ENCODE peak calls at places on chromosomes 4 and X, in eight cellular contexts. O, W, N, A, F, Q, G and H are unnamed samples.

GRCh38 chrX:52867610-52868348 is at the start of gene XAGE3:
- DNase-seq in O (no peak), W (no peak), N (no peak), A (no peak), F (no peak), Q (no peak), G (no peak), H (no peak)

GRCh38 chrX:55312655-55313054 is 47.9 kb upstream of the PAGE3 start:
- DNase-seq in O (no peak), W (no peak), N (no peak), A (no peak), F (no peak), Q (peak), G (no peak), H (no peak)

GRCh38 chr4:140152015-140152703 is 1.8 kb downstream of the MAML3 start:
- DNase-seq in O (peak), W (peak), N (peak), A (peak), F (peak), Q (no peak), G (peak), H (peak)

GRCh38 chr4:138310498-138310897 is 68.3 kb upstream of the SLC7A11 start:
- DNase-seq in O (no peak), W (no peak), N (no peak), A (no peak), F (no peak), Q (no peak), G (no peak), H (no peak)

GRCh38 chr4:2318476-2318875 is 56.6 kb upstream of the MXD4 start:
- DNase-seq in O (no peak), W (no peak), N (no peak), A (no peak), F (no peak), Q (no peak), G (no peak), H (no peak)

GRCh38 chrX:119236599-119237525 is 777 bp downstream of the PGRMC1 start:
- DNase-seq in O (no peak), W (no peak), N (peak), A (peak), F (peak), Q (peak), G (peak), H (peak)

GRCh38 chrX:12891915-12892506 is 14.4 kb upstream of the TLR8 start:
- DNase-seq in O (no peak), W (no peak), N (no peak), A (no peak), F (no peak), Q (no peak), G (no peak), H (no peak)

GRCh38 chrX:71604141-71604540 is 14.2 kb downstream of the CXCR3 start:
- DNase-seq in O (no peak), W (no peak), N (no peak), A (no peak), F (peak), Q (no peak), G (no peak), H (no peak)

GRCh38 chr4:154595807-154596206 is 5.3 kb upstream of the FGA start:
- DNase-seq in O (no peak), W (no peak), N (no peak), A (no peak), F (no peak), Q (no peak), G (no peak), H (no peak)

GRCh38 chrX:74195120-74195519 is 108.9 kb upstream of the ZCCHC13 start:
- DNase-seq in O (no peak), W (no peak), N (no peak), A (no peak), F (no peak), Q (no peak), G (no peak), H (no peak)

GRCh38 chrX:40780123-40780522 is 44.8 kb upstream of the MED14 start:
- DNase-seq in O (no peak), W (no peak), N (no peak), A (no peak), F (no peak), Q (no peak), G (no peak), H (no peak)

GRCh38 chr4:170687751-170688150 is 598.0 kb upstream of the AADAT start:
- DNase-seq in O (no peak), W (no peak), N (no peak), A (no peak), F (no peak), Q (peak), G (no peak), H (no peak)

GRCh38 chr4:183200453-183200852 is 101.4 kb downstream of the WWC2 start:
- DNase-seq in O (no peak), W (no peak), N (no peak), A (no peak), F (no peak), Q (peak), G (no peak), H (no peak)

GRCh38 chr4:38692421-38692820 is 28.4 kb downstream of the KLF3 start:
- DNase-seq in O (no peak), W (no peak), N (no peak), A (no peak), F (no peak), Q (no peak), G (no peak), H (no peak)

GRCh38 chr4:137608085-137608484 is 75.8 kb upstream of the PCDH18 start:
- DNase-seq in O (no peak), W (no peak), N (no peak), A (no peak), F (peak), Q (no peak), G (no peak), H (peak)

GRCh38 chrX:107102980-107103379 is 15.6 kb downstream of the RBM41 start:
- DNase-seq in O (no peak), W (no peak), N (no peak), A (no peak), F (peak), Q (peak), G (no peak), H (no peak)

GRCh38 chrX:72475338-72475737 is 97.3 kb downstream of the HDAC8 start:
- DNase-seq in O (no peak), W (no peak), N (no peak), A (no peak), F (peak), Q (no peak), G (no peak), H (no peak)

GRCh38 chrX:38112566-38112965 is 106.2 kb downstream of the SYTL5 start:
- DNase-seq in O (no peak), W (no peak), N (no peak), A (no peak), F (no peak), Q (no peak), G (no peak), H (peak)

GRCh38 chr4:79241846-79242245 is 84.0 kb downstream of the NAA11 start:
- DNase-seq in O (no peak), W (no peak), N (no peak), A (no peak), F (peak), Q (peak), G (no peak), H (no peak)

GRCh38 chr4:7513731-7514130 is 79.0 kb upstream of the PSAPL1 start:
- DNase-seq in O (no peak), W (no peak), N (no peak), A (no peak), F (no peak), Q (no peak), G (no peak), H (no peak)

GRCh38 chr4:155604718-155605601 is 61.7 kb upstream of the GUCY1A1 start:
- DNase-seq in O (no peak), W (no peak), N (no peak), A (no peak), F (no peak), Q (no peak), G (no peak), H (peak)

GRCh38 chr4:150310159-150310895 is 232.1 kb downstream of the DCLK2 start:
- DNase-seq in O (no peak), W (no peak), N (no peak), A (no peak), F (no peak), Q (no peak), G (no peak), H (peak)

GRCh38 chr4:90757529-90757928 is 630.3 kb downstream of the CCSER1 start:
- DNase-seq in O (no peak), W (no peak), N (no peak), A (no peak), F (no peak), Q (no peak), G (no peak), H (no peak)

GRCh38 chr4:139907001-139907809 is 241.6 kb downstream of the MGST2 start:
- DNase-seq in O (no peak), W (no peak), N (no peak), A (no peak), F (no peak), Q (no peak), G (no peak), H (peak)

GRCh38 chr4:55512922-55513571 is 33.7 kb downstream of the CLOCK start:
- DNase-seq in O (no peak), W (no peak), N (no peak), A (no peak), F (no peak), Q (no peak), G (no peak), H (no peak)

GRCh38 chr4:167102475-167102874 is 131.8 kb downstream of the SPOCK3 start:
- DNase-seq in O (no peak), W (no peak), N (no peak), A (no peak), F (no peak), Q (peak), G (no peak), H (no peak)

GRCh38 chr4:25144870-25145481 is 15.3 kb downstream of the SEPSECS start:
- DNase-seq in O (no peak), W (no peak), N (no peak), A (no peak), F (no peak), Q (peak), G (no peak), H (peak)

GRCh38 chr4:79964715-79965345 is 108.2 kb downstream of the ANTXR2 start:
- DNase-seq in O (no peak), W (no peak), N (no peak), A (no peak), F (peak), Q (no peak), G (no peak), H (no peak)

GRCh38 chrX:21412883-21413282 is 38.7 kb downstream of the CNKSR2 start:
- DNase-seq in O (no peak), W (no peak), N (no peak), A (no peak), F (no peak), Q (peak), G (no peak), H (no peak)

GRCh38 chr4:78693777-78694456 is 82.2 kb upstream of the BMP2K start:
- DNase-seq in O (no peak), W (no peak), N (no peak), A (no peak), F (no peak), Q (no peak), G (no peak), H (peak)